ENCODE peak calls at places on chromosomes 3 and 15, in five cellular contexts. L is adrenal gland, X is psoas muscle, S is ascending aorta, A is IMR-90. H is an unnamed sample.

GRCh38 chr15:49875392-49875791 is 243.6 kb downstream of the ATP8B4 start:
- DNase-seq in L (no peak), X (no peak), S (no peak), A (no peak), H (no peak)

GRCh38 chr15:96353931-96354730 is 23.6 kb downstream of the NR2F2 start:
- DNase-seq in L (peak; percentile 46), X (peak; percentile 79), S (no peak), A (peak; percentile 60), H (no peak)

GRCh38 chr15:67945951-67946700 is 106.3 kb upstream of the RNU6-1 start:
- DNase-seq in L (no peak), X (no peak), S (no peak), A (peak; percentile 44), H (no peak)

GRCh38 chr15:47870956-47871625 is 153.8 kb downstream of the SEMA6D start:
- DNase-seq in L (no peak), X (no peak), S (no peak), A (peak; percentile 38), H (no peak)

GRCh38 chr15:99486371-99487336 is 79.1 kb upstream of the MEF2A start:
- DNase-seq in L (peak; percentile 82), X (peak; percentile 92), S (peak; percentile 46), A (peak; percentile 60), H (no peak)

GRCh38 chr3:160977776-160978175 is 127.4 kb downstream of the B3GALNT1 start:
- DNase-seq in L (no peak), X (no peak), S (no peak), A (no peak), H (no peak)

GRCh38 chr3:52873433-52874159 is 23.8 kb downstream of the STIMATE start:
- DNase-seq in L (no peak), X (no peak), S (no peak), A (peak; percentile 87), H (no peak)

GRCh38 chr3:12522721-12523120 is 22.6 kb downstream of the MKRN2OS start:
- DNase-seq in L (peak; percentile 62), X (peak; percentile 77), S (no peak), A (no peak), H (no peak)

GRCh38 chr3:187288176-187288893 is 3.2 kb downstream of the MASP1 start:
- DNase-seq in L (peak; percentile 30), X (peak; percentile 58), S (no peak), A (no peak), H (no peak)

GRCh38 chr3:134326760-134327593 is 47.3 kb downstream of the AMOTL2 start:
- DNase-seq in L (peak; percentile 46), X (peak; percentile 85), S (no peak), A (peak; percentile 97), H (no peak)

GRCh38 chr3:169432692-169433432 is 230.7 kb downstream of the MECOM start:
- DNase-seq in L (no peak), X (no peak), S (no peak), A (no peak), H (no peak)

GRCh38 chr3:185272051-185272450 is 18.2 kb upstream of the EHHADH start:
- DNase-seq in L (no peak), X (no peak), S (no peak), A (peak; percentile 42), H (no peak)

GRCh38 chr15:98926236-98926635 is 81.4 kb downstream of the PGPEP1L start:
- DNase-seq in L (no peak), X (no peak), S (no peak), A (no peak), H (no peak)

GRCh38 chr3:89046661-89047060 is 60.8 kb upstream of the EPHA3 start:
- DNase-seq in L (no peak), X (no peak), S (no peak), A (no peak), H (no peak)

GRCh38 chr15:70259030-70259424 is 161.3 kb upstream of the TLE3 start:
- DNase-seq in L (peak; percentile 67), X (peak; percentile 77), S (peak; percentile 53), A (peak; percentile 62), H (no peak)

GRCh38 chr3:66082679-66083078 is 44.0 kb upstream of the MAGI1 start:
- DNase-seq in L (no peak), X (no peak), S (no peak), A (peak; percentile 26), H (no peak)

GRCh38 chr15:70258369-70259029 is 160.8 kb upstream of the TLE3 start:
- DNase-seq in L (peak; percentile 36), X (peak; percentile 52), S (no peak), A (no peak), H (peak; percentile 22)

GRCh38 chr15:21260966-21261395 is 179.3 kb downstream of the POTEB3 start:
- DNase-seq in L (no peak), X (peak; percentile 48), S (no peak), A (no peak), H (no peak)

GRCh38 chr3:53890726-53891499 is 746 bp downstream of the SELENOK start:
- DNase-seq in L (peak; percentile 53), X (no peak), S (no peak), A (peak; percentile 42), H (peak; percentile 32)

GRCh38 chr15:70589221-70589620 is 174.1 kb downstream of the UACA start:
- DNase-seq in L (no peak), X (no peak), S (no peak), A (peak; percentile 74), H (no peak)

GRCh38 chr3:69880069-69880640 is 119.4 kb upstream of the SAMMSON start:
- DNase-seq in L (no peak), X (no peak), S (no peak), A (no peak), H (no peak)

GRCh38 chr15:78695849-78696248 is 54.8 kb upstream of the CHRNB4 start:
- DNase-seq in L (peak; percentile 72), X (no peak), S (no peak), A (no peak), H (no peak)

GRCh38 chr15:40330368-40330836 is 6.9 kb downstream of the INAFM2 start:
- DNase-seq in L (peak; percentile 58), X (no peak), S (no peak), A (peak; percentile 66), H (no peak)

GRCh38 chr15:97759363-97759762 is 201.1 kb upstream of the ARRDC4 start:
- DNase-seq in L (no peak), X (no peak), S (no peak), A (no peak), H (no peak)

GRCh38 chr3:107206141-107206540 is 171.1 kb upstream of the CCDC54 start:
- DNase-seq in L (peak; percentile 46), X (no peak), S (no peak), A (peak; percentile 59), H (no peak)

GRCh38 chr3:194720048-194720447 is 34.4 kb downstream of the FAM43A start:
- DNase-seq in L (no peak), X (no peak), S (no peak), A (no peak), H (no peak)

GRCh38 chr15:100266166-100266565 is 75.6 kb downstream of the ADAMTS17 start:
- DNase-seq in L (no peak), X (no peak), S (no peak), A (no peak), H (no peak)

GRCh38 chr15:66940368-66940767 is 125.0 kb upstream of the SMAD3 start:
- DNase-seq in L (no peak), X (no peak), S (no peak), A (peak; percentile 62), H (no peak)

GRCh38 chr3:110420158-110420641 is 651.4 kb upstream of the NECTIN3 start:
- DNase-seq in L (no peak), X (no peak), S (no peak), A (peak; percentile 90), H (no peak)

GRCh38 chr3:195249858-195250464 is 21.0 kb downstream of the XXYLT1 start:
- DNase-seq in L (no peak), X (no peak), S (no peak), A (no peak), H (no peak)

GRCh38 chr3:47629770-47630169 is 51.1 kb upstream of the CSPG5 start:
- DNase-seq in L (no peak), X (no peak), S (no peak), A (no peak), H (no peak)

GRCh38 chr15:100330629-100331215 is 11.1 kb downstream of the ADAMTS17 start:
- DNase-seq in L (no peak), X (no peak), S (no peak), A (no peak), H (no peak)

GRCh38 chr15:57130956-57131355 is 212.5 kb downstream of the TCF12 start:
- DNase-seq in L (no peak), X (no peak), S (no peak), A (no peak), H (no peak)
- H3K27ac ChIP-seq in L (no peak overlapping the region), X (no peak overlapping the region), S (no peak overlapping the region), A (no peak overlapping the region), H (no peak overlapping the region)

DNA sequence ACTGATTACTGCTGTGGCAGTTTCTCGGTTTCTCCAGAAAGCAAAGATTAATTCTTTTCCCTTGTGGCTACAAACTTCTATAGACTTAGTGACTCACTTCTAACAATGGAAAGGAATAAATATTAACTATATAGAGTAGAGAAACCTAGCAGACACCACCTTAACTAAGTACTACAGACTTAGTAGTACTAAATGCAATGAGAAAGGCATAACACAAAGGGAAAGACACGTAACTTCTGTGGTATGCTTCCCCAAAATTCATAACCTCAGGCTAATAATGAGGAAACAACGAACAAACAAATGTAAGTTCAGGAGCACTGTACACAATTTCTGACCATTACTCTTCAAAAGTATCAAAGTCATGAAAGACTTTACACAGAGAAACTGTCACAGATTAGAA is 31.2 kb downstream of the ATG3 start:
- DNase-seq in L (no peak), X (no peak), S (no peak), A (no peak), H (no peak)
- H3K9me3 ChIP-seq in L (no peaks in the 10 kb centered on the region), X (no peaks in the 10 kb centered on the region), S (no peaks in the 10 kb centered on the region), A (no peaks in the 10 kb centered on the region), H (no peaks in the 10 kb centered on the region)

GRCh38 chr3:50318615-50319014 is 3.9 kb downstream of the HYAL2 start:
- DNase-seq in L (no peak), X (no peak), S (no peak), A (no peak), H (no peak)

GRCh38 chr3:50318163-50318562 is 4.4 kb downstream of the HYAL2 start:
- DNase-seq in L (no peak), X (no peak), S (no peak), A (no peak), H (no peak)

GRCh38 chr3:50319181-50319871 is 3.2 kb downstream of the HYAL2 start:
- DNase-seq in L (no peak), X (no peak), S (no peak), A (no peak), H (no peak)

GRCh38 chr3:50316657-50317242 is 5.8 kb downstream of the HYAL2 start:
- DNase-seq in L (no peak), X (no peak), S (no peak), A (peak; percentile 28), H (peak; percentile 75)

DNA sequence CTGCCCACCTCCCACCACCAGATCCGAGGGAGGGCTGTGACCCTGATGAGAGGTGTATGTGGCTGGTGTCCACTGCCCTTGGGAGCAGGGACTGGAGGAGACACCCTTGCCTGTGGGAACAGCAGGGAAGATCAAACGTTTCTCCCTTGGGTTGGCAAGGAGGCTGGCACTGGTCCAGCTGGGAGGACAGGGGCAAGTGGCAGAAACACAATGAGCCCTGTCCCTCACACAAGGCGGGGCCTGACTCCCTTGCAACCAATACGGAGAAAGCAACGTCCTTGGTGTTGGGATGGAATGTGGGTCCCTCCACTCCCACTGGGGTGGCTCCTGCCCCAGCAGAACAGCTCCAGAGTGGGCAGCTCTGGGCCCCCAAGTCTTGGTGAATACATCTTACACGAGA is 5.2 kb downstream of the HYAL2 start:
- DNase-seq in L (no peak), X (no peak), S (no peak), A (no peak), H (no peak)
- H3K36me3 ChIP-seq in L (peaks cover 31% of the 10 kb centered on the region), X (no peaks in the 10 kb centered on the region), S (peaks cover 21% of the 10 kb centered on the region), A (peaks cover 38% of the 10 kb centered on the region), H (no peaks in the 10 kb centered on the region)

GRCh38 chr3:167679526-167679925 is 25.8 kb upstream of the WDR49 start:
- DNase-seq in L (no peak), X (no peak), S (no peak), A (no peak), H (no peak)

GRCh38 chr3:167684389-167684993 is 30.7 kb upstream of the WDR49 start:
- DNase-seq in L (peak; percentile 70), X (no peak), S (no peak), A (peak; percentile 58), H (peak; percentile 1)
- H3K27ac ChIP-seq in L (no peak overlapping the region), X (no peak overlapping the region), S (no peak overlapping the region), A (no peak overlapping the region), H (no peak overlapping the region)